ENCODE peak calls at places on chromosomes 1 and 21, in ten cellular contexts. H is ovary, F is GM23338, Z is A549, J is aorta, W is PC-3, Y is endothelial cell of umbilical vein, A is stomach, C is heart right ventricle, I is lower lobe of right lung. V is an unnamed sample. For H3K4me1, the result is how much of the 10 kb centered on the place peaks cover.

GRCh38 chr1:46131093-46131492 is 1.3 kb downstream of the PIK3R3 start:
- DNase-seq in H (no peak), F (peak), Z (no peak), J (no peak), W (peak), Y (peak), A (no peak), C (no peak), I (no peak), V (no peak)

GRCh38 chr1:53068314-53069084 is 6.5 kb downstream of the PODN start:
- DNase-seq in H (peak), F (no peak), Z (no peak), J (no peak), W (no peak), Y (no peak), A (peak), C (no peak), I (peak), V (peak)

GRCh38 chr1:90713741-90714509 is 3.2 kb downstream of the BARHL2 start:
- DNase-seq in H (no peak), F (peak), Z (no peak), J (no peak), W (no peak), Y (no peak), A (no peak), C (no peak), I (no peak), V (peak)

GRCh38 chr1:76279387-76279748 is 204.8 kb downstream of the ST6GALNAC3 start:
- DNase-seq in H (no peak), F (no peak), Z (no peak), J (no peak), W (no peak), Y (no peak), A (no peak), C (no peak), I (no peak), V (no peak)

GRCh38 chr1:2797741-2798016 is 3.8 kb downstream of the TTC34 start:
- DNase-seq in H (no peak), F (no peak), Z (no peak), J (no peak), W (no peak), Y (no peak), A (no peak), C (no peak), I (no peak), V (no peak)

GRCh38 chr1:58898739-58899580 is 115.1 kb upstream of the JUN start:
- DNase-seq in H (peak), F (no peak), Z (no peak), J (no peak), W (no peak), Y (peak), A (no peak), C (peak), I (peak), V (peak)

GRCh38 chr21:22758478-22758877 is 1760.3 kb downstream of the NCAM2 start:
- DNase-seq in H (no peak), F (no peak), Z (no peak), J (no peak), W (peak), Y (peak), A (no peak), C (no peak), I (no peak), V (no peak)

GRCh38 chr1:152053375-152053774 is 16.6 kb upstream of the S100A11 start:
- DNase-seq in H (no peak), F (peak), Z (no peak), J (no peak), W (no peak), Y (no peak), A (no peak), C (no peak), I (no peak), V (no peak)

GRCh38 chr1:156816561-156817328 is at the start of gene SH2D2A:
- DNase-seq in H (peak), F (no peak), Z (no peak), J (peak), W (peak), Y (no peak), A (peak), C (peak), I (peak), V (no peak)

GRCh38 chr1:158951956-158952355 is 20.6 kb downstream of the PYHIN1 start:
- DNase-seq in H (no peak), F (no peak), Z (no peak), J (no peak), W (no peak), Y (no peak), A (no peak), C (no peak), I (no peak), V (peak)

GRCh38 chr1:235874226-235874625 is 7.5 kb upstream of the LYST start:
- DNase-seq in H (peak), F (no peak), Z (no peak), J (no peak), W (no peak), Y (no peak), A (no peak), C (no peak), I (no peak), V (no peak)

GRCh38 chr1:114282751-114283403 is 129.2 kb upstream of the SYT6 start:
- DNase-seq in H (peak), F (peak), Z (peak), J (peak), W (peak), Y (peak), A (peak), C (peak), I (peak), V (peak)

GRCh38 chr21:37266515-37267221 is 466 bp downstream of the VPS26C start:
- DNase-seq in H (peak), F (no peak), Z (no peak), J (no peak), W (peak), Y (peak), A (peak), C (peak), I (peak), V (no peak)

GRCh38 chr1:228471762-228472398 is 15.3 kb upstream of the RNF187 start:
- DNase-seq in H (no peak), F (peak), Z (peak), J (no peak), W (peak), Y (peak), A (no peak), C (no peak), I (no peak), V (no peak)

GRCh38 chr1:28887835-28888682 is 26.3 kb upstream of the EPB41 start:
- DNase-seq in H (peak), F (peak), Z (no peak), J (no peak), W (no peak), Y (peak), A (peak), C (peak), I (peak), V (peak)

GRCh38 chr21:46328151-46328550 is 4.2 kb downstream of the PCNT start:
- DNase-seq in H (no peak), F (no peak), Z (no peak), J (no peak), W (no peak), Y (no peak), A (no peak), C (no peak), I (no peak), V (no peak)

GRCh38 chr1:36008546-36009197 is 75.2 kb upstream of the TEKT2 start:
- DNase-seq in H (no peak), F (peak), Z (peak), J (no peak), W (peak), Y (peak), A (no peak), C (no peak), I (no peak), V (no peak)

GRCh38 chr1:154809436-154810413 is 60.4 kb downstream of the KCNN3 start:
- DNase-seq in H (no peak), F (no peak), Z (peak), J (no peak), W (peak), Y (peak), A (no peak), C (no peak), I (no peak), V (no peak)

GRCh38 chr1:110053557-110054428 is 16.7 kb downstream of the ALX3 start:
- DNase-seq in H (peak), F (peak), Z (peak), J (peak), W (peak), Y (peak), A (peak), C (peak), I (peak), V (peak)

GRCh38 chr1:3656450-3657095 is 4.3 kb downstream of the TP73 start:
- DNase-seq in H (no peak), F (no peak), Z (no peak), J (peak), W (no peak), Y (no peak), A (no peak), C (no peak), I (no peak), V (no peak)

GRCh38 chr1:97820470-97821188 is 100.2 kb downstream of the DPYD start:
- DNase-seq in H (no peak), F (peak), Z (no peak), J (no peak), W (peak), Y (peak), A (no peak), C (no peak), I (no peak), V (no peak)

GRCh38 chr1:228164561-228165371 is 838 bp upstream of the IBA57 start:
- DNase-seq in H (peak), F (no peak), Z (no peak), J (no peak), W (no peak), Y (no peak), A (no peak), C (no peak), I (peak), V (no peak)

GRCh38 chr1:235067396-235068154 is 61.1 kb downstream of the TOMM20 start:
- DNase-seq in H (peak), F (no peak), Z (peak), J (peak), W (peak), Y (no peak), A (peak), C (peak), I (peak), V (no peak)

GRCh38 chr1:186094170-186094569 is 280.9 kb downstream of the TPR start:
- DNase-seq in H (no peak), F (no peak), Z (no peak), J (no peak), W (peak), Y (peak), A (no peak), C (no peak), I (no peak), V (no peak)

GRCh38 chr1:153577624-153578051 is 12.0 kb upstream of the S100A2 start:
- DNase-seq in H (no peak), F (peak), Z (no peak), J (no peak), W (no peak), Y (no peak), A (peak), C (no peak), I (peak), V (no peak)

GRCh38 chr1:34653110-34653509 is 101.7 kb upstream of the GJB5 start:
- DNase-seq in H (no peak), F (no peak), Z (no peak), J (no peak), W (no peak), Y (no peak), A (no peak), C (no peak), I (no peak), V (no peak)

GRCh38 chr1:35269989-35270289 is 1.4 kb downstream of the ZMYM4 start:
- DNase-seq in H (no peak), F (no peak), Z (no peak), J (no peak), W (no peak), Y (no peak), A (no peak), C (no peak), I (no peak), V (no peak)

GRCh38 chr1:28249013-28249870 is 10.1 kb upstream of the SESN2 start:
- DNase-seq in H (no peak), F (peak), Z (peak), J (peak), W (peak), Y (no peak), A (peak), C (peak), I (peak), V (no peak)

DNA sequence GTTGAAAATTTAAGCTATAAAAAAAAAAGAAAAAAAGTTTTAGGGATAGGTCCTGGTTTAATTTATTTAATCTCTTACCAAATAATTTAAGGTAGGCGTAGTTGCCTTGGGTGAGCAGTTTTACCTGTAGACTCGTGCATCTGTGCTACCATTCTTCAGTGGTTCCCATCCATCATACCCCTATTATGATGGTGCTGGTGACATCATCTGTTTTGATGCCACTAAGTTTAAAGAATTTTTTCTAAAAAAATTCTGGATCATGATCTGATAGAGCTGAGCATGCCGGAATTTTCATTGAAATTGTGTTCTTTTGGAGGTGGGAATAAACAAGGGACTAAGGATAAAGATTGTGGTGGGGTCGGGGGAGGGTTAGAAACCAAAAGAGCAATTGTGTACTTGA is 15.7 kb downstream of the LAMC1 start:
- DNase-seq in H (no peak), F (no peak), Z (no peak), J (no peak), W (no peak), Y (no peak), A (no peak), C (no peak), I (no peak), V (no peak)
- H3K4me1 ChIP-seq in H (under half), F (under half), Z (half or more), J (under half), W (under half), Y (under half), A (under half), C (under half), I (under half), V (under half)

DNA sequence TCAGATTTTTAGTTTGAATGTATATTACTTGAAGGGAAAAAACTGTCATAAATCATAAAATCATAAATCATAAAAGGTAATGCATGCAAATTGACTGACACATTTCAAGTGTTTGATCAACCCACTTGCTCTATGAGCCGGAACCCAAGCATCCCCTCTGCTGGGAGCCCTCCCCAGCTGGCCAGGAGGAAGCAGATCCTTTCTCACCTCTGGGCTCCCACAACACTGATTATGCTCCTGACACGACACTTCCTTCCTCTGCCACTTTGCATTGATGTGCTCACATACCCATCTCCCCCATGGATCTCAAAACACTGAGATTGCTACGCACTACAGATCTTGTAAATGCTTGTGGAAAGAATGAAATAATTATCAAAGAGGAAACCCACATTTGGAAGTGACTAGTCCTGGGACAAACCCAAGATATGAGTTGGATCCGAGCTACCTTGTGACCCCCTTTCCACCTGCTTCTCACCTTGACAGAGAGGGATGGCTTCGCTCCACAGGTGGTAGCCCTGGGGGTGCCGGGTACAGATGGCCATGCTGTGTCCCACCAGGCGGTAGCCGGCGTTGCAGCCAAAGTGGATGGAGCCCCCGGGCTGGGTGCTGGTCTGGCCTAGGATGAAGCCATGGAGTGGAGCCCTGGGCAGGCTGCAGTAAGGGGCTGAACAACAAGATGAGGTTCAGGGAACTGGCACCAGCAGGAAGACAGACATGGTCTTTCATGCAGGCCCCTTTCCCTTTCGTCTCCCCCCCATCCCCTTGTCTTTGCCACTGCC is 104.6 kb downstream of the ZSCAN20 start:
- DNase-seq in H (no peak), F (no peak), Z (no peak), J (no peak), W (no peak), Y (no peak), A (no peak), C (no peak), I (no peak), V (peak)
- H3K4me1 ChIP-seq in H (under half), F (under half), Z (under half), J (under half), W (under half), Y (under half), A (under half), C (under half), I (under half), V (under half)

GRCh38 chr1:111878096-111878495 is 111.4 kb downstream of the KCND3 start:
- DNase-seq in H (no peak), F (no peak), Z (no peak), J (no peak), W (no peak), Y (no peak), A (no peak), C (no peak), I (no peak), V (no peak)

GRCh38 chr1:111880866-111881837 is 108.3 kb downstream of the KCND3 start:
- DNase-seq in H (no peak), F (no peak), Z (no peak), J (no peak), W (no peak), Y (no peak), A (no peak), C (peak), I (no peak), V (no peak)

GRCh38 chr1:111875640-111876039 is 113.8 kb downstream of the KCND3 start:
- DNase-seq in H (no peak), F (no peak), Z (no peak), J (no peak), W (no peak), Y (no peak), A (no peak), C (no peak), I (no peak), V (no peak)

GRCh38 chr1:111878649-111879048 is 110.8 kb downstream of the KCND3 start:
- DNase-seq in H (no peak), F (no peak), Z (no peak), J (no peak), W (no peak), Y (no peak), A (no peak), C (no peak), I (no peak), V (no peak)

DNA sequence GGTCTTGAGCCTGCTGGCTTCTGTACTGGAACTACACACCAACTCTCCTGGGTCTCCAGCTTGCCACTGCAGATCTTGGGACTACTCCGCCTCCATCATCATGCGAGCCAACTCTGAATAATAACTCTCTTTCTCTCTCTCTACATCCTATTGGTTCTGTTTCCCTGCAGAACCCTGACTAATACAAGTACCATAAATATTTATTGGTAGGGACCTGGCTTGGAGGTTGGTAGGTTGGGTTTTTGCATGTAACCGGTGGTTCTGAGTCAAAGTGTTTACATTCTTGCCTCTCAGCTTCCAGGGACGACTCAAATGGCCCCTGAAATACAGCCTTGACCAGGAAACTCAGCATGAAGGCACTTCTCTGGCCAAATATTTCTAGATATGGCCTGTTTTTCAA is 110.4 kb downstream of the KCND3 start:
- DNase-seq in H (no peak), F (no peak), Z (no peak), J (no peak), W (no peak), Y (no peak), A (no peak), C (no peak), I (no peak), V (no peak)
- H3K4me1 ChIP-seq in H (under half), F (under half), Z (under half), J (under half), W (under half), Y (under half), A (under half), C (under half), I (under half), V (under half)

DNA sequence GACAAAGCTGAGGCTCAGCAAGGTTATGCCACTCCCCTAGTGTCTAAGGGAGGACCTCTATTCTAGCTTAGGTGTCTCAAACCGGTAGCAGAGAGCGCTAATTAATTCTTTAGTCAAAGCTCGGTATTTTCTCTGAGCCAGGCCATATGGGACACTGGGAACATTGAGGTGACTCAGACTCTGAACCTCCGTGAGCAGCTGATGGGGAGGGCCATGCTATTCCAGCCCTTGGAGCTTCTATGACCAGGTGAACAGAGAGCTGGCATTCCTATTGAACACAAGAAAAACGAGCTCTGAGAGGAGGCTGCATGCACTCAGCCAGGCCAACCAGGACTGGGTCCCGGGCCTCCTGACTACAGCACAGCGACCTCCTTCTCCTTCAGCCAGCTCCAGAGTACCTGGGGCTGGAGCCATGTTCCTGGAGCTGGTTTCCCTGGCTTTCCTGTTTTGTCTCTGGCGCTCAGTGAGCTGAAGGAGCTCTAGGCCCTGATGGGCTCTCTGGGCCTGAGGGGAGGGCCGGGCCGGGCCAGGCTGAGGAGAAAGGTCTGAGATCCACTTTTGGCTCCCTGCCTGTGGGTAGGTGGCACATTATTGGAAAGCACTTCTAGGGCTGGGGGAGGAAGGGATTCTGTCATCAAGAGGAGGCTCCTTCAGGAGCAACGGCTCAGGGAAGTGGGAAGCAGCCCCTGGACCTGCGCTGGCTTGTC is 37.0 kb downstream of the SLC9A1 start:
- DNase-seq in H (no peak), F (no peak), Z (no peak), J (no peak), W (no peak), Y (no peak), A (no peak), C (no peak), I (no peak), V (no peak)
- H3K4me1 ChIP-seq in H (under half), F (under half), Z (under half), J (under half), W (under half), Y (under half), A (half or more), C (under half), I (half or more), V (under half)

GRCh38 chr1:203320546-203321272 is 15.4 kb downstream of the BTG2 start:
- DNase-seq in H (peak), F (peak), Z (no peak), J (no peak), W (no peak), Y (peak), A (peak), C (no peak), I (peak), V (peak)
- H3K4me1 ChIP-seq in H (under half), F (under half), Z (under half), J (under half), W (under half), Y (under half), A (half or more), C (under half), I (half or more), V (under half)

GRCh38 chr1:10690484-10690883 is 106.0 kb downstream of the CASZ1 start:
- DNase-seq in H (no peak), F (no peak), Z (no peak), J (no peak), W (no peak), Y (no peak), A (no peak), C (no peak), I (no peak), V (no peak)

GRCh38 chr1:10687142-10687715 is 109.2 kb downstream of the CASZ1 start:
- DNase-seq in H (no peak), F (no peak), Z (no peak), J (no peak), W (no peak), Y (no peak), A (peak), C (no peak), I (no peak), V (no peak)

GRCh38 chr1:10687782-10688408 is 108.6 kb downstream of the CASZ1 start:
- DNase-seq in H (no peak), F (no peak), Z (no peak), J (no peak), W (no peak), Y (no peak), A (peak), C (no peak), I (no peak), V (no peak)

GRCh38 chr1:10686404-10687040 is 109.9 kb downstream of the CASZ1 start:
- DNase-seq in H (peak), F (no peak), Z (no peak), J (no peak), W (peak), Y (no peak), A (no peak), C (no peak), I (no peak), V (peak)

GRCh38 chr1:10688409-10688786 is 108.0 kb downstream of the CASZ1 start:
- DNase-seq in H (no peak), F (no peak), Z (no peak), J (no peak), W (no peak), Y (no peak), A (no peak), C (no peak), I (no peak), V (no peak)
- H3K4me1 ChIP-seq in H (under half), F (under half), Z (under half), J (under half), W (under half), Y (under half), A (half or more), C (half or more), I (half or more), V (under half)

V was measured in endodermal cell.